ENCODE peak calls at places on chromosomes 1 and 21, in eight cellular contexts. O is stimulated activated CD8-positive, alpha-beta memory T cell treated with anti-CD3 and anti-CD28 coated beads, Interleukin-4, amount 100 ng/mL, for 24 hours; C is ACHN; T is GM19239; M is HFF-Myc; P is mammary epithelial cell; G is AML-193; V is heart right ventricle. F is an unnamed sample.

GRCh38 chr1:219549215-219549614 is 63.7 kb downstream of the ZC3H11B start:
- DNase-seq in O (no peak), C (no peak), T (no peak), M (no peak), P (no peak), G (no peak), V (no peak), F (no peak)

GRCh38 chr21:45487891-45488600 is 54.2 kb downstream of the SLC19A1 start:
- DNase-seq in O (no peak), C (no peak), T (no peak), M (no peak), P (no peak), G (no peak), V (no peak), F (no peak)

GRCh38 chr21:34367320-34367935 is 3.6 kb downstream of the KCNE2 start:
- DNase-seq in O (no peak), C (peak; percentile 47), T (no peak), M (peak; percentile 59), P (peak; percentile 72), G (peak; percentile 80), V (no peak), F (no peak)

GRCh38 chr1:203089001-203089650 is 3.3 kb upstream of the MYOG start:
- DNase-seq in O (no peak), C (no peak), T (no peak), M (no peak), P (peak; percentile 84), G (no peak), V (no peak), F (no peak)

GRCh38 chr1:116486424-116486823 is 84.4 kb downstream of the CD58 start:
- DNase-seq in O (no peak), C (no peak), T (no peak), M (peak; percentile 59), P (peak; percentile 53), G (no peak), V (no peak), F (no peak)

GRCh38 chr1:225480825-225481434 is 53.1 kb upstream of the LBR start:
- DNase-seq in O (peak; percentile 32), C (peak; percentile 57), T (no peak), M (no peak), P (peak; percentile 28), G (peak; percentile 3), V (peak; percentile 35), F (no peak)

GRCh38 chr1:210944255-210944654 is 189.7 kb downstream of the KCNH1 start:
- DNase-seq in O (no peak), C (no peak), T (no peak), M (no peak), P (no peak), G (no peak), V (no peak), F (no peak)

GRCh38 chr1:216903389-216903754 is 180.1 kb upstream of the ESRRG start:
- DNase-seq in O (no peak), C (peak; percentile 63), T (no peak), M (no peak), P (peak; percentile 91), G (no peak), V (no peak), F (no peak)

GRCh38 chr21:31426235-31426797 is 82.3 kb upstream of the TIAM1 start:
- DNase-seq in O (no peak), C (no peak), T (no peak), M (no peak), P (no peak), G (no peak), V (no peak), F (no peak)

F was measured in GM12891.